ENCODE peak calls at places on chromosome 3, in five cellular contexts. P is HAP-1; C is esophagus squamous epithelium; R is upper lobe of right lung; G is naive thymus-derived CD4-positive, alpha-beta T cell. N is an unnamed sample. For H3K9me3, the result is how much of the 10 kb centered on the place peaks cover.

GRCh38 chr3:18556001-18556408 is 130.9 kb upstream of the SATB1 start:
- DNase-seq in G (no peak), P (no peak), R (no peak), C (no peak), N (no peak)

GRCh38 chr3:57078366-57079220 is 18.1 kb downstream of the SPATA12 start:
- DNase-seq in G (no peak), C (no peak), R (peak), P (peak), N (peak)

GRCh38 chr3:99678023-99678422 is 39.6 kb downstream of the COL8A1 start:
- DNase-seq in P (no peak), C (no peak), G (no peak), R (no peak), N (no peak)

GRCh38 chr3:56682458-56683121 is 475 bp downstream of the TASOR start:
- DNase-seq in G (peak), R (peak), P (peak), C (peak), N (peak)

GRCh38 chr3:121786485-121786884 is 36.9 kb upstream of the GOLGB1 start:
- DNase-seq in P (no peak), G (no peak), C (no peak), R (no peak), N (no peak)

GRCh38 chr3:138331143-138331894 is 1.7 kb upstream of the NME9 start:
- DNase-seq in P (no peak), G (no peak), C (no peak), R (no peak), N (no peak)

GRCh38 chr3:33831053-33831452 is 32.6 kb downstream of the PDCD6IP start:
- DNase-seq in G (no peak), R (no peak), P (no peak), C (no peak), N (no peak)

GRCh38 chr3:132380979-132381944 is 36.0 kb upstream of the DNAJC13 start:
- DNase-seq in P (peak), G (no peak), R (no peak), C (no peak), N (peak)

GRCh38 chr3:165389064-165389463 is 192.9 kb upstream of the SLITRK3 start:
- DNase-seq in P (no peak), R (no peak), G (no peak), C (no peak), N (no peak)

GRCh38 chr3:59839810-59840515 is 790.1 kb upstream of the CFAP20DC start:
- DNase-seq in P (no peak), G (peak), C (no peak), R (no peak), N (no peak)

GRCh38 chr3:23575697-23576096 is 230.1 kb upstream of the UBE2E1 start:
- DNase-seq in R (no peak), P (no peak), C (no peak), G (no peak), N (no peak)

GRCh38 chr3:73563896-73564582 is 60.7 kb downstream of the PDZRN3 start:
- DNase-seq in R (no peak), P (no peak), C (no peak), G (no peak), N (no peak)

GRCh38 chr3:46282696-46283095 is 40.4 kb downstream of the CCR3 start:
- DNase-seq in G (no peak), R (no peak), P (no peak), C (no peak), N (no peak)

GRCh38 chr3:59733041-59733809 is 683.4 kb upstream of the CFAP20DC start:
- DNase-seq in P (no peak), R (no peak), C (no peak), G (no peak), N (no peak)

GRCh38 chr3:9399746-9400145 is 2.3 kb downstream of the SETD5 start:
- DNase-seq in R (peak), C (no peak), P (peak), G (no peak), N (peak)

GRCh38 chr3:17937081-17937480 is 194.7 kb upstream of the TBC1D5 start:
- DNase-seq in G (no peak), P (no peak), C (no peak), R (no peak), N (no peak)

GRCh38 chr3:102053375-102053989 is 204.2 kb downstream of the NFKBIZ start:
- DNase-seq in R (no peak), C (no peak), G (no peak), P (no peak), N (no peak)

GRCh38 chr3:60444898-60445297 is 806.4 kb downstream of the FHIT start:
- DNase-seq in P (no peak), C (no peak), G (no peak), R (no peak), N (no peak)

GRCh38 chr3:55601366-55602080 is 114.4 kb upstream of the WNT5A start:
- DNase-seq in G (no peak), R (no peak), P (no peak), C (no peak), N (no peak)

GRCh38 chr3:125684199-125684598 is 88.9 kb upstream of the OSBPL11 start:
- DNase-seq in P (no peak), C (no peak), R (peak), G (no peak), N (peak)

GRCh38 chr3:53320697-53321096 is 26.6 kb downstream of the DCP1A start:
- DNase-seq in R (no peak), G (no peak), C (no peak), P (no peak), N (no peak)

GRCh38 chr3:155070932-155071387 is 9.2 kb upstream of the MME start:
- DNase-seq in C (no peak), R (no peak), P (no peak), G (no peak), N (no peak)

GRCh38 chr3:72627276-72627675 is 221.0 kb downstream of the SHQ1 start:
- DNase-seq in R (no peak), G (no peak), P (no peak), C (no peak), N (no peak)

GRCh38 chr3:36903119-36903882 is 41.6 kb downstream of the TRANK1 start:
- DNase-seq in P (no peak), R (no peak), G (no peak), C (no peak), N (no peak)

GRCh38 chr3:71585891-71586809 is 2.6 kb upstream of the FOXP1 start:
- DNase-seq in C (no peak), R (no peak), P (peak), G (peak), N (no peak)

GRCh38 chr3:173397161-173398110 is at the start of gene NLGN1:
- DNase-seq in C (no peak), G (no peak), P (peak), R (peak), N (peak)

GRCh38 chr3:144687862-144688261 is 716.2 kb downstream of the DIPK2A start:
- DNase-seq in P (no peak), G (no peak), C (no peak), R (no peak), N (peak)

GRCh38 chr3:122993573-122993972 is 34.0 kb downstream of the SEMA5B start:
- DNase-seq in R (no peak), C (no peak), P (no peak), G (no peak), N (no peak)

GRCh38 chr3:113496924-113497323 is 18.0 kb downstream of the SPICE1 start:
- DNase-seq in C (no peak), P (no peak), R (no peak), G (no peak), N (no peak)

GRCh38 chr3:141063831-141064230 is 12.7 kb downstream of the SPSB4 start:
- DNase-seq in G (no peak), R (peak), P (no peak), C (no peak), N (peak)

GRCh38 chr3:192917508-192918274 is at the start of gene MB21D2:
- DNase-seq in P (peak), R (peak), C (no peak), G (peak), N (peak)

GRCh38 chr3:10557783-10558373 is 52.5 kb upstream of the ATP2B2 start:
- DNase-seq in C (no peak), R (peak), P (no peak), G (no peak), N (peak)

GRCh38 chr3:128787256-128788253 is 61.6 kb downstream of the RAB7A start:
- DNase-seq in G (peak), C (no peak), P (no peak), R (no peak), N (peak)

GRCh38 chr3:184261270-184262165 is at the start of gene CAMK2N2:
- DNase-seq in C (no peak), R (peak), P (peak), G (peak), N (peak)

GRCh38 chr3:139318431-139318816 is 25.4 kb upstream of the MRPS22 start:
- DNase-seq in P (no peak), R (no peak), C (no peak), G (no peak), N (no peak)

GRCh38 chr3:64187065-64187959 is 38.0 kb downstream of the PRICKLE2 start:
- DNase-seq in G (no peak), C (no peak), R (no peak), P (no peak), N (no peak)

GRCh38 chr3:12993022-12993622 is 80.1 kb downstream of the IQSEC1 start:
- DNase-seq in P (no peak), C (no peak), R (no peak), G (no peak), N (peak)

GRCh38 chr3:151226088-151226563 is 23.1 kb upstream of the GPR171 start:
- DNase-seq in P (no peak), R (no peak), C (no peak), G (no peak), N (no peak)

GRCh38 chr3:194296832-194297666 is 54.1 kb downstream of the CPN2 start:
- DNase-seq in R (peak), P (peak), G (no peak), C (no peak), N (peak)

GRCh38 chr3:121642601-121643314 is 17.9 kb downstream of the HCLS1 start:
- DNase-seq in R (no peak), G (no peak), P (no peak), C (no peak), N (no peak)

DNA sequence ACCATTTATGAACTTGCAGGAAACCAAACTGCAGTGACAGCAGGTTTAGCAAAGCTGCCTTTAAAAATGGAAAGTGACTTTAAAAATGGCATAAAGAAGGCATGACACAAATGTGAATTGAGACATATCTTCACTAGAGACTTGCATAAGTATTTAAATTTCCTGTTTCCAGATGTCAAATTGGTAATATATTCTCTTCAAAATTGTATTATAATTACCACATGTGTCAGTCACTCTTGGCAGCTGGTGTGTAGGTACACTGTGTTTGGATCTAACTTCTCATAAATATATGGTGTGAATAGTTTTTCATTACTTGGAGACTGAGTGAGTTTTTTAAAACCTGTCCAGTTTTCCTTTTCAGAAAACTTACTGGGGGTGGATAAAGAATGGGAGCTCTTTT is 636.2 kb upstream of the SGO1 start:
- DNase-seq in R (no peak), G (no peak), P (no peak), C (no peak), N (no peak)
- H3K9me3 ChIP-seq in R (under half), G (under half), P (under half), C (under half), N (under half)

GRCh38 chr3:542030-542429 is 345.5 kb downstream of the CHL1 start:
- DNase-seq in C (no peak), G (no peak), P (no peak), R (no peak), N (no peak)

GRCh38 chr3:536417-536813 is 339.9 kb downstream of the CHL1 start:
- DNase-seq in C (no peak), R (no peak), G (no peak), P (no peak), N (no peak)

GRCh38 chr3:535566-536416 is 339.2 kb downstream of the CHL1 start:
- DNase-seq in G (no peak), R (peak), C (no peak), P (no peak), N (peak)

DNA sequence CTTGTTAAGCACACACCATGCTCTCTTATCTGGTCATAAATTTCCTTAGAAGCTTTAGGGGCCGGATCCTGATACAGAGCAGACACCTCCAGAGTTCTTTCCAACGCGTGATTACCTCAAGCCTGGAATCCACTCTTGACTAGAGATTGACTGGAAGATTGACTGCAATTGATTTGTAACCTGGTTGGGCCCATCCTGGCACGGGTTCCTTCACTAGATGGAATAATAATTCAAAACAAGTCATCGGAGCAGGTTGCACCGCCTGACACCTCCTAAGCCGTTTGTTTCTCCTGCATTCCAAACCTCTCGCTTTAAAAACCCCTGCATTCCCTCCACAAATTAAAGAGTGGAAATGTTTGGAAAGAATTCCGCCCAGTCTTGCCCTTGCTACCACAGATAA is 344.8 kb downstream of the CHL1 start:
- DNase-seq in G (no peak), R (no peak), P (no peak), C (no peak), N (no peak)
- H3K9me3 ChIP-seq in G (under half), R (under half), P (under half), C (under half), N (under half)

DNA sequence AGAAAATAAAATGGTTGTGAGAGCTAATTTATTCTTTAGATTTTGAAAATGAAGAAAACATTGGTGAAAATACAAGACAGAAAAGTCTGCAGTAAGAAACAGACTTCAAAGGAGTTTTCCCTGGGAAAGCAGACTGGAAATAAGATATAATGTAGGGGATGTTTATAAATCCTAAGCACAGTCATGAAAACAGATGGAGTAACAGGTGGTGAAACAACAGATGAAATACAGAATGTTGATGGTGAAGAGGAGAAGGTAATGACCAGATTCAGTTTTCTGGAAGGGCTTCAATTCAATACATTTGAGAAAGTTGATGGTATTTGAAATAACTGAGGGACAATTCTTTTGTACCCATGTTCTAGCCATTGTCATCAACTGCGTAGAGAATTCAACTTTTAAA is 353.9 kb downstream of the CHL1 start:
- DNase-seq in P (no peak), C (no peak), R (no peak), G (no peak), N (no peak)
- H3K9me3 ChIP-seq in P (under half), C (under half), R (under half), G (under half), N (under half)

GRCh38 chr3:44761347-44762169 is at the start of the genes KIAA1143 and KIF15:
- DNase-seq in R (peak), P (peak), G (peak), C (peak), N (peak)
- H3K9me3 ChIP-seq in R (under half), P (under half), G (under half), C (under half), N (under half)

GRCh38 chr3:6739288-6739687 is 121.6 kb upstream of the GRM7 start:
- DNase-seq in G (no peak), R (no peak), P (no peak), C (no peak), N (no peak)
- H3K9me3 ChIP-seq in G (under half), R (under half), P (under half), C (under half), N (under half)

GRCh38 chr3:28218071-28218916 is 23.1 kb upstream of the CMC1 start:
- DNase-seq in C (no peak), R (no peak), G (no peak), P (no peak), N (no peak)
- H3K9me3 ChIP-seq in C (under half), R (under half), G (under half), P (under half), N (under half)

GRCh38 chr3:83649692-83650091 is 1309.1 kb upstream of the CADM2 start:
- DNase-seq in P (no peak), G (no peak), R (peak), C (no peak), N (no peak)
- H3K9me3 ChIP-seq in P (under half), G (under half), R (under half), C (under half), N (under half)

GRCh38 chr3:31645233-31645632 is 112.5 kb downstream of the STT3B start:
- DNase-seq in G (no peak), R (no peak), C (no peak), P (no peak), N (no peak)

GRCh38 chr3:31653464-31653863 is 120.7 kb downstream of the STT3B start:
- DNase-seq in C (no peak), G (no peak), R (no peak), P (no peak), N (no peak)

GRCh38 chr3:31652296-31652695 is 119.6 kb downstream of the STT3B start:
- DNase-seq in G (no peak), P (no peak), R (no peak), C (no peak), N (no peak)

DNA sequence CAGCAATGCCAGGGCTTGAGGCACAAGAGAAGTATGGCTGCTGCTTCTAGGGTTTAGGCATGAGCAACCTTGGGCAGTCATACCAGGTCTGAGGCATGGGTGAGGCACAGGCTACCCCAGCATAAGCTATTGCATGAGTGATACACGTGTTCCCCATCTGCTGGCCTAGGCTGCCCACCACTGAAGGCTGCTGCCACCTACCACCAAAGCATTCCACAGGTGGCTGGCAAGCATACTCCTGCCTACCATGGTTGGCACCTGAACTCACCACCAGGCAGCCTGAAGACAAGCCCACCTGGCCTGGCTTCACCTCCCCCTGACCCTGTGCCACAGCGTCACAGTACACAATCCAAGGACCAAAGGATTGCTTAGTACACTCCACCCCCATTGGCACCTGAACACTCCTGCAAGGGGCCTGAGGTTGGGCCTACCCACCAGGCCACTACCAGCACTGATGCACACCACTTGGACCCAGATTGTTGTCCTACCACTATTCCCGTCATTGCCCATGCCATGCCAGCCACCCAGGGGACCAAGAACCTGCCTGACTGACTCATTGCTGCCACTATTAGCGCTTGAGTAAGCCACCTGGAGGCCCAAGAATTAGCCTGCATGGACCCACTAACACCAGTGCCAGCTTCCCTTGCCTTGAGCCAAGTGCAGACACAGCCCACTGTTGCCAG is 115.7 kb downstream of the STT3B start:
- DNase-seq in R (no peak), P (no peak), G (no peak), C (no peak), N (no peak)
- H3K9me3 ChIP-seq in R (under half), P (under half), G (half or more), C (half or more), N (under half)

DNA sequence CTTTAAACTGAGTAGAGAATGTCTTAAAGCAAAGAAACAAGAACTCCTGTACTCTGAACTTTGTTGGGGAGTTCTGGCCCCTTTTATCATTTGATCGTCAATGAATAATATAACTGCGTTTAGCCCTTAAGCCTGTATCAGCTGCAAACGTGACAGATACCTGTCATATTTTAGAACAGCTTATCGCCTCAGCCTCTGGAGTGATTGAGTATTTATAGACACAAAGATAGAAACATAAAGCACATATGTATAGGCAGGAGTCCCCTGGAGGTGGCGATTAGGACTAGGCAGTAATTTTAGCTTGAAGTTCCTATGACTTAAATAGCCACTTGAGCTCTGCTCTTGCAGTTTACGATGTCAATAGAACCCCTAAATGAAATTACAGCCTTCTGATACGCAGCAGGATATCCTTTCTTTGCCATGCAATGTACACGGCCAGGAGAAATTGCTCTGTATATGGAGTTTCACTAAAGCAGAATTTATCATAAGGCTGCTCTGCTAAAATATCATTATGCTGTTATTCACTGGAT is 321.8 kb downstream of the TIGIT start:
- DNase-seq in R (no peak), P (no peak), C (no peak), G (no peak), N (no peak)
- H3K9me3 ChIP-seq in R (under half), P (under half), C (under half), G (under half), N (under half)

GRCh38 chr3:177862962-177863491 is 665.7 kb upstream of the TBL1XR1 start:
- DNase-seq in G (no peak), P (no peak), C (no peak), R (no peak), N (no peak)
- H3K9me3 ChIP-seq in G (under half), P (under half), C (under half), R (under half), N (under half)

N was measured in H9.